ENCODE peak calls at places on chromosomes 13 and 19, in seven cellular contexts. O is pancreas, S is adrenal gland, K is endothelial cell of umbilical vein, L is left ventricle myocardium inferior, H is kidney, V is IMR-90. B is an unnamed sample.

GRCh38 chr19:37999309-38000213 is 92.6 kb downstream of the SIPA1L3 start:
- DNase-seq in O (no peak), H (peak; percentile 91), K (peak; percentile 89), S (peak; percentile 72), V (peak; percentile 98), L (peak; percentile 66), B (no peak)

GRCh38 chr13:75467009-75467728 is 14.8 kb downstream of the TBC1D4 start:
- DNase-seq in L (no peak), K (no peak), O (no peak), V (no peak), S (no peak), H (no peak), B (no peak)

GRCh38 chr13:41751277-41751676 is 209.6 kb downstream of the VWA8 start:
- DNase-seq in V (peak; percentile 63), O (no peak), H (peak; percentile 67), S (peak; percentile 80), L (peak; percentile 38), K (no peak), B (peak; percentile 60)

GRCh38 chr19:39941615-39942507 is 7.4 kb upstream of the FCGBP start:
- DNase-seq in V (peak; percentile 38), K (peak; percentile 42), H (no peak), S (no peak), O (no peak), L (no peak), B (no peak)

GRCh38 chr19:53945441-53945840 is 17.3 kb upstream of the CACNG8 start:
- DNase-seq in S (no peak), O (no peak), L (no peak), K (no peak), H (no peak), V (peak; percentile 11), B (peak; percentile 5)

GRCh38 chr19:18924684-18925213 is 5.2 kb downstream of the DDX49 start:
- DNase-seq in L (no peak), V (no peak), K (no peak), S (no peak), H (no peak), O (no peak), B (no peak)

GRCh38 chr19:46555684-46556083 is 45.4 kb upstream of the CALM3 start:
- DNase-seq in K (no peak), S (no peak), H (no peak), L (no peak), V (no peak), O (no peak), B (no peak)

GRCh38 chr19:47315125-47315821 is 5.6 kb downstream of the C5AR1 start:
- DNase-seq in H (no peak), O (peak; percentile 67), S (peak; percentile 91), L (peak; percentile 40), V (peak; percentile 97), K (peak; percentile 11), B (peak; percentile 84)

GRCh38 chr13:81058916-81059290 is 718.0 kb upstream of the SPRY2 start:
- DNase-seq in L (no peak), K (peak; percentile 46), S (no peak), O (no peak), V (no peak), H (no peak), B (no peak)

GRCh38 chr19:3213159-3213558 is 11.3 kb upstream of the CELF5 start:
- DNase-seq in H (no peak), K (no peak), O (no peak), L (no peak), V (no peak), S (no peak), B (no peak)

GRCh38 chr13:77565635-77566034 is 30.1 kb downstream of the SCEL start:
- DNase-seq in H (no peak), V (peak; percentile 9), S (no peak), L (no peak), K (peak; percentile 71), O (no peak), B (no peak)

GRCh38 chr13:61415749-61416148 is at the start of gene PCDH20:
- DNase-seq in S (no peak), O (no peak), K (no peak), H (no peak), V (no peak), L (no peak), B (no peak)

GRCh38 chr19:309206-309565 is 18.0 kb upstream of the PLPP2 start:
- DNase-seq in L (no peak), V (no peak), S (no peak), K (no peak), H (no peak), O (no peak), B (no peak)

GRCh38 chr13:50208826-50209335 is 193.6 kb downstream of the KCNRG start:
- DNase-seq in V (peak; percentile 76), K (peak; percentile 77), S (peak; percentile 69), H (peak; percentile 77), L (peak; percentile 48), O (peak; percentile 53), B (peak; percentile 70)

GRCh38 chr19:3818918-3819317 is 32.7 kb upstream of the MATK start:
- DNase-seq in K (no peak), L (no peak), S (no peak), V (no peak), O (no peak), H (no peak), B (no peak)

GRCh38 chr19:56725829-56726424 is 54.4 kb upstream of the ZNF835 start:
- DNase-seq in H (no peak), V (no peak), K (no peak), L (no peak), O (no peak), S (no peak), B (no peak)

GRCh38 chr13:51033431-51034185 is 77.5 kb downstream of the C13orf42 start:
- DNase-seq in S (no peak), O (no peak), H (no peak), L (no peak), K (no peak), V (no peak), B (no peak)

GRCh38 chr19:50912727-50913716 is 1.8 kb upstream of the KLK4 start:
- DNase-seq in O (no peak), K (no peak), L (no peak), V (no peak), H (no peak), S (no peak), B (no peak)

GRCh38 chr13:26488236-26489028 is 69.1 kb upstream of the WASF3 start:
- DNase-seq in L (no peak), O (no peak), K (no peak), H (no peak), V (no peak), S (no peak), B (peak; percentile 28)

GRCh38 chr19:40053491-40053890 is 2.5 kb downstream of the ZNF780B start:
- DNase-seq in S (no peak), V (no peak), H (no peak), K (no peak), L (no peak), O (no peak), B (no peak)

GRCh38 chr13:73740681-73741080 is 393.5 kb downstream of the KLF12 start:
- DNase-seq in O (no peak), L (no peak), V (peak; percentile 10), H (no peak), K (no peak), S (no peak), B (no peak)

GRCh38 chr19:1274852-1275259 is 474 bp upstream of the FAM174C start:
- DNase-seq in O (no peak), L (no peak), V (no peak), H (peak; percentile 89), S (no peak), K (no peak), B (peak; percentile 62)

GRCh38 chr19:45098521-45099464 is 5.8 kb downstream of the PPP1R37 start:
- DNase-seq in L (peak; percentile 45), K (peak; percentile 27), V (peak; percentile 45), O (no peak), S (peak; percentile 86), H (no peak), B (no peak)
- H3K27ac ChIP-seq in L (peak overlapping the region; percentile 65), K (no peak overlapping the region), V (peak overlapping the region; percentile 31), O (peak overlapping the region; percentile 58), S (peak overlapping the region; percentile 82), H (peak overlapping the region; percentile 39), B (no peak overlapping the region)

DNA sequence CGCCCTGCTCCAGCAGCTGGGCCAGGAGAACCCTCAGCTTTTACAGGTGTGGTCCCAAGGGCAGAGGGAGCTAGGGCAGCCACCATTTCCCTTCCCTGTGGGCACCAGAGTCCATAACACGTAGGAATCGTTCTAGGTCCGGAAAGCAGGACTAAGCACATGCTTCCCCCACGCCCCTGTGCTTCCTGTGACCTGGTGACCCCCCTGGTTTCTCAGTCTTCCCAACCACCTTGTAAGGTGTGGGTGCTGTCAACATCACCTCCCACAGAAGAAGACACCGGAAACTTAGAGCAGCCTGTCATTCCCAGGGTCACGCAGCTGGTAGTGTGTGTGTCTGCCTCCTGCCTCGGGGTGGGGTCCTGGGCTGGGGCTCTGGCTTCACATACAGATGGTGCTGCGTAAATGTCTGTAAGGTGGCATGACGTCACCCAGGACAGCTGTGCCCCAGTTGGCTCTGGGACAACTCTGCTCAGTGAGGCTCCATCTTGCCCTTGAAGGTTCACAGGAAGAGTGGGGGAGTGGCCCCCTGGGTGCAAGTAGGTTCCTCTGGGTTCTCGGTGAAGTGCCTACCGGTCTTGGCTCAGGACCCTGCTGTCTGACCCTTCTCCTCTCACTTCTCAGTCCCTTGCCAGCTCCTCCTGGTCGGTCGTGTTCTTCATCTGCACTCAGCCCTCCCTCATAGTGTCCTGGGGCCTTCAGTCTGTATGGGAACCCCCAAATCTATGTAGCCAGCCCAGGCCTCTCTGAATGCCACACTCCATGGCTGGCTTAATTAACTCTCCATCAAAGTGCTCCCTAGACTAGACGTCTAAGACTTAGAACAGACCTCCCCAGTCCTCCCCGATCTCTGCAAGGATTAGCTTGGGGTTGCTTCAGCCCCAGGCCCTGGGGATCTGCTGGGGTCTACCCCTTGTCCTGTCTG is 4.0 kb downstream of the RAD23A start:
- DNase-seq in H (no peak), V (no peak), S (no peak), O (no peak), K (no peak), L (no peak), B (no peak)
- H3K36me3 ChIP-seq in H (peaks cover 25% of the 10 kb centered on the region), V (peaks cover 60% of the 10 kb centered on the region), S (peaks cover 69% of the 10 kb centered on the region), O (no peaks in the 10 kb centered on the region), K (peaks cover 39% of the 10 kb centered on the region), L (peaks cover 76% of the 10 kb centered on the region), B (peaks cover 13% of the 10 kb centered on the region)

DNA sequence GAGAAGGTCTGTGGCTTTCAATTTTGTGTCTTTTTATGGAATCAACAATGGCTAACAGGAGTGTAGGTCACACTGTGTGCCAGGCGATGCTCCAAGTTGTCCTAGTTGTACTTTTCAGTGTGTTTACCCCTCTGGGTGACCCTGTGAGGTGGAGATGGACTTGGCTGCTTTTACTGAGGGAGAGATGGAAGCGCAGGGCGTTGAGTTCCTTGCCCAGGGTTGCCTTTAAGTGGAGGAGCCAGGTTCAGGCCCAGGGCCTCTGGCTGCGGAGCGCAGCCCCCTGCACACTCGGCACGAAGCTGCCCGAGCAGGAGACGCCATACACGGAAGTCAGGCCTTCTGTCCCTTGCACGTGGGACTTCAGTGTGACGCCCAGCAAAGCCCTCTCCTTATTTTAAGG is 112.8 kb downstream of the RAB20 start:
- DNase-seq in O (no peak), K (no peak), L (no peak), V (no peak), H (peak; percentile 59), S (peak; percentile 44), B (no peak)
- H3K4me1 ChIP-seq in O (no peaks in the 10 kb centered on the region), K (no peaks in the 10 kb centered on the region), L (peaks cover 5% of the 10 kb centered on the region), V (peaks cover 17% of the 10 kb centered on the region), H (no peaks in the 10 kb centered on the region), S (peaks cover 3% of the 10 kb centered on the region), B (no peaks in the 10 kb centered on the region)

DNA sequence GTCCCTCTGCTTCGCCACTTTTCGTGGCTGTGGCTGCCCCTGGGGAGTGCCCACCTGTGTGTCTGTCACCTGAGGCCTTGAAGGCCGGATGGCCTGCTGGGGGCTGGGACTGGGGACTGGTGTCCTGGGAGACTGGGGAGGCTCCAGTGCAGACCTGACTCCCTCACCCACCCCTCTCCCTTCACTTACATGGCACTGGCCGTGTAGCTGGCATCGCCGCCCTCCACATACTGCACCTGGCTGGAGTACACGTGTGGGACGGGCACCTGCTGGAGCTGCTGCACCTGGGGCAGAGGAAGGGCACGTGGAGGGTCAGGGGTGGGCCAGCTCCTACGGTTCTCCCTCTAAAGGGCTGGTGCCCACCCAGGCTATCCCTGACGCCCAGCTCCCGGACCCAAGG is 25.5 kb downstream of the DCAF15 start:
- DNase-seq in O (no peak), L (no peak), K (no peak), S (no peak), H (no peak), V (no peak), B (no peak)
- H3K27ac ChIP-seq in O (no peak overlapping the region), L (peak overlapping the region; percentile 91), K (no peak overlapping the region), S (peak overlapping the region; percentile 27), H (no peak overlapping the region), V (no peak overlapping the region), B (peak overlapping the region; percentile 3)

B was measured in aorta.